ENCODE peak calls at places on chromosomes 5 and 9, in ten cellular contexts. C is lower lobe of right lung; Q is mammary epithelial cell; Y is WERI-Rb-1; V is WTC11; J is tibial nerve; U is sigmoid colon; G is CD4-positive, alpha-beta T cell; S is neural progenitor cell; L is HFF-Myc. M is an unnamed sample.

GRCh38 chr9:97045300-97045699 is 6.4 kb upstream of the CTSV start:
- DNase-seq in C (no peak), Q (no peak), Y (no peak), V (no peak), J (no peak), U (no peak), G (no peak), S (no peak), L (no peak), M (no peak)

GRCh38 chr5:174504266-174504726 is 220.1 kb upstream of the MSX2 start:
- DNase-seq in C (no peak), Q (no peak), Y (no peak), V (no peak), J (no peak), U (no peak), G (no peak), S (no peak), L (no peak), M (no peak)

GRCh38 chr9:110591526-110591925 is 12.0 kb upstream of the SVEP1 start:
- DNase-seq in C (no peak), Q (peak), Y (no peak), V (no peak), J (no peak), U (no peak), G (no peak), S (no peak), L (no peak), M (no peak)

GRCh38 chr5:36573441-36573840 is 33.0 kb upstream of the SLC1A3 start:
- DNase-seq in C (no peak), Q (peak), Y (no peak), V (no peak), J (no peak), U (no peak), G (no peak), S (no peak), L (peak), M (no peak)

GRCh38 chr5:107558951-107559350 is 111.8 kb downstream of the EFNA5 start:
- DNase-seq in C (no peak), Q (no peak), Y (peak), V (peak), J (no peak), U (no peak), G (no peak), S (peak), L (no peak), M (no peak)

GRCh38 chr5:152568101-152568500 is 163.0 kb upstream of the NMUR2 start:
- DNase-seq in C (no peak), Q (no peak), Y (no peak), V (no peak), J (no peak), U (no peak), G (no peak), S (no peak), L (no peak), M (no peak)

GRCh38 chr5:167912944-167913343 is 378.5 kb upstream of the WWC1 start:
- DNase-seq in C (no peak), Q (no peak), Y (no peak), V (no peak), J (no peak), U (no peak), G (no peak), S (no peak), L (no peak), M (no peak)

GRCh38 chr5:137699291-137700281 is 36.3 kb downstream of the KLHL3 start:
- DNase-seq in C (no peak), Q (no peak), Y (no peak), V (no peak), J (no peak), U (no peak), G (no peak), S (no peak), L (no peak), M (no peak)

GRCh38 chr9:127976498-127976897 is 4.3 kb downstream of the EEIG1 start:
- DNase-seq in C (peak), Q (no peak), Y (no peak), V (no peak), J (no peak), U (no peak), G (peak), S (no peak), L (no peak), M (no peak)

GRCh38 chr5:135177591-135177990 is 143.6 kb upstream of the PITX1 start:
- DNase-seq in C (no peak), Q (no peak), Y (no peak), V (no peak), J (no peak), U (no peak), G (no peak), S (no peak), L (no peak), M (no peak)

GRCh38 chr5:113230711-113231652 is 203.8 kb downstream of the TSSK1B start:
- DNase-seq in C (no peak), Q (peak), Y (no peak), V (no peak), J (no peak), U (no peak), G (no peak), S (no peak), L (no peak), M (no peak)

GRCh38 chr5:53110156-53110555 is 599 bp upstream of the MOCS2 start:
- DNase-seq in C (no peak), Q (no peak), Y (no peak), V (peak), J (no peak), U (no peak), G (no peak), S (no peak), L (no peak), M (no peak)

GRCh38 chr9:859251-859650 is 17.8 kb downstream of the DMRT1 start:
- DNase-seq in C (no peak), Q (no peak), Y (no peak), V (no peak), J (no peak), U (no peak), G (no peak), S (no peak), L (no peak), M (no peak)

GRCh38 chr5:60843693-60844428 is at the start of gene ELOVL7:
- DNase-seq in C (peak), Q (peak), Y (peak), V (peak), J (no peak), U (no peak), G (no peak), S (peak), L (no peak), M (no peak)

GRCh38 chr5:73901455-73901854 is 275.5 kb downstream of the ARHGEF28 start:
- DNase-seq in C (no peak), Q (no peak), Y (peak), V (no peak), J (no peak), U (no peak), G (no peak), S (no peak), L (no peak), M (no peak)
- TF ChIP-seq CTCF in C (no peak), Q (peak), Y (no peak), V (no peak), J (no peak), U (no peak), G (no peak), S (peak), L (no peak), M (no peak)

DNA sequence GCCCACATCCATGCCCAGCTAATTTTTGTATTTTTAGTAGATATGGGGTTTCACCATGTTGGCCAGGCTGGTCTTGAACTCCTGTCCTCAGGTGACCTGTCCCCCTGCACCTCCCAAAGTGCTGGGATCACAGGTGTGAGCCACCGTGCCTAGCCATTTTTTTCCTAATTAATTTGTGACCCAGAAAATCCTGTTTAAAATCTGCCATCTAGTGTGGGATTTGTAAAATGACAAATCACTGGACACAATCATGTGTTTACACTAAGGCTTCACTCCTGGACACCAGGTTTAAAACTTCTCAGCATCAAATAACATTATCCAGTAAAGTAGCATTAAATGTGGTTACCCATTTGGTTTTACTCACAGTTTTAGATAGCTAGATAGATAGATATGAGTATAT is 18.6 kb upstream of the KDM4C start:
- DNase-seq in C (no peak), Q (no peak), Y (no peak), V (no peak), J (no peak), U (no peak), G (no peak), S (no peak), L (no peak), M (no peak)
- TF ChIP-seq CTCF in C (peak), Q (peak), Y (peak), V (no peak), J (no peak), U (no peak), G (no peak), S (peak), L (peak), M (no peak)

GRCh38 chr5:179313849-179314521 is 31.3 kb downstream of the ADAMTS2 start:
- DNase-seq in C (peak), Q (no peak), Y (no peak), V (peak), J (peak), U (peak), G (no peak), S (no peak), L (peak), M (no peak)
- TF ChIP-seq CTCF in C (no peak), Q (no peak), Y (no peak), V (no peak), J (no peak), U (no peak), G (no peak), S (no peak), L (no peak), M (no peak)

GRCh38 chr9:131407717-131408195 is 13.9 kb downstream of the PRRC2B start:
- DNase-seq in C (peak), Q (peak), Y (peak), V (peak), J (no peak), U (peak), G (peak), S (peak), L (no peak), M (no peak)
- TF ChIP-seq CTCF in C (peak), Q (peak), Y (peak), V (no peak), J (peak), U (peak), G (peak), S (peak), L (no peak), M (no peak)

DNA sequence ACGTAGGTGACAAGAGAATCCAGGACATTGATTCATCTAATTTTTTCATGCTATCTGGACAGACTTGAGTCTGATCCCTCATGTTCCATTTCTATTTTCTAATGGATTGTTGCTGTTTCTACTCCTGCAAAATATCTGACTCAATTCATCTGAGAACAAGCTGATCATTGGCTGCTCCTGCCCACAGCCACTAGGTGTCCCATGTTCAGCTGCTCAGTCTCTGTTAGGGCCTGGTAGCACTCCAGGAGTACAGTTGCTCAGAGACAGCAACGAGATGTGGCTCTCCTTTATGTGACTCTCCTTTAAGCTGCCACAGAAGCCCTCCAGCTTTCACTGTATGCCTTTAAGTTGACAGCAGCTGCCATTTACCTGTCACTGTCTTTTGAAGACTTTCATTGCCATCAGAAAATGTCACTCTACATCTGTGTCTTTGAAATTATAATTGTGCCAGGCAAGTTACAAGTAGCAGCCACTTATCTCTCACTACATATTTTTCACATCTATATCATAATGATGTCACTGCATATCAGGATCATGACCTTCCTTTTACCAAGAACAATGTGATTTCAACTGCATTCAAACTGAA is 1944.2 kb upstream of the NUDT12 start:
- DNase-seq in C (no peak), Q (no peak), Y (peak), V (peak), J (no peak), U (no peak), G (no peak), S (peak), L (no peak), M (no peak)
- TF ChIP-seq CTCF in C (peak), Q (peak), Y (peak), V (peak), J (no peak), U (no peak), G (no peak), S (peak), L (no peak), M (no peak)

DNA sequence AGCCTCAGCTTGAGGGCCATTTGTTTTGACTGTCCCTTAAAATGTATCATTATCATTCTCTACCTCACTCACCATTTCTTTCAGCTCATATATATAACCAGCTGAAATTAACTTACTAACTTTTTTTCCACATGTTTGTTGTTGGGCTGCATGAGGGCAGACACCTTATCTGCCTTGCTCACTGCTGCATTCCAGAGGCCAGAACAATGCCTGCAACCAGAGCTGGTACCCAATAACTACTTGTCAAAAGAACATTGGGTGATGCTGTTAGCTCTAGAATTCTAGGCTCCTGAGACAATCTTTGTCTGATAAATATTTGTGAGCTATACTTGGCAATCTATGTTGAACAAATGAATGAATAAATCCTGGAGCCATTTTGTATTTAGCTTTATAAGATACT is 68.3 kb downstream of the HTR4 start:
- DNase-seq in C (no peak), Q (no peak), Y (no peak), V (peak), J (no peak), U (no peak), G (no peak), S (peak), L (no peak), M (no peak)
- TF ChIP-seq CTCF in C (no peak), Q (peak), Y (no peak), V (no peak), J (no peak), U (no peak), G (no peak), S (peak), L (no peak), M (no peak)